ENCODE peak calls at places on chromosomes 13 and 19, in four cellular contexts. U is SK-N-SH, Z is upper lobe of left lung, F is transverse colon. E is an unnamed sample.
A peak's percentile ranks its signal among the peaks of the same experiment; 100 is the strongest.

GRCh38 chr19:35360880-35361420 is 2.7 kb downstream of the FFAR3 start:
- DNase-seq in U (no peak), F (no peak), Z (no peak), E (no peak)

GRCh38 chr19:29552454-29553280 is 26.9 kb downstream of the VSTM2B start:
- DNase-seq in U (no peak), Z (no peak), F (no peak), E (no peak)

GRCh38 chr19:35907377-35907745 is 734 bp downstream of the TYROBP start:
- DNase-seq in Z (peak; percentile 70), U (peak; percentile 16), F (no peak), E (no peak)

GRCh38 chr13:73138967-73139491 is 80.2 kb downstream of the KLF5 start:
- DNase-seq in Z (no peak), F (peak; percentile 23), U (no peak), E (no peak)

GRCh38 chr19:48498576-48498879 is 13.1 kb downstream of the LMTK3 start:
- DNase-seq in F (no peak), U (peak; percentile 52), Z (peak; percentile 71), E (no peak)

GRCh38 chr13:113973218-113974164 is at the start of gene C13orf46:
- DNase-seq in F (no peak), U (no peak), Z (peak; percentile 74), E (peak; percentile 35)

GRCh38 chr19:18428173-18428836 is 9.1 kb downstream of the SSBP4 start:
- DNase-seq in U (no peak), F (no peak), Z (no peak), E (peak; percentile 42)

GRCh38 chr13:34156841-34157365 is 339.0 kb downstream of the RFC3 start:
- DNase-seq in U (no peak), F (peak; percentile 80), Z (no peak), E (peak; percentile 52)

GRCh38 chr13:59112375-59112774 is 1051.4 kb downstream of the DIAPH3 start:
- DNase-seq in U (peak; percentile 5), Z (no peak), F (peak; percentile 11), E (no peak)

GRCh38 chr13:84136582-84136981 is 254.3 kb upstream of the SLITRK1 start:
- DNase-seq in Z (no peak), F (no peak), U (no peak), E (no peak)

GRCh38 chr13:21673592-21674270 is 2.9 kb downstream of the FGF9 start:
- DNase-seq in F (peak; percentile 60), U (peak; percentile 83), Z (peak; percentile 92), E (no peak)

GRCh38 chr13:39347926-39348901 is 254.8 kb downstream of the LHFPL6 start:
- DNase-seq in Z (no peak), F (no peak), U (no peak), E (no peak)

GRCh38 chr13:99176309-99177276 is 24.1 kb upstream of the UBAC2 start:
- DNase-seq in U (peak; percentile 85), F (peak; percentile 81), Z (no peak), E (peak; percentile 49)

GRCh38 chr13:21620858-21621257 is 16.9 kb upstream of the MICU2 start:
- DNase-seq in F (no peak), Z (no peak), U (no peak), E (no peak)

GRCh38 chr19:11447347-11448262 is 12.2 kb downstream of the PRKCSH start:
- DNase-seq in U (peak; percentile 27), Z (no peak), F (no peak), E (no peak)
- H3K36me3 ChIP-seq in U (peaks cover 38% of the 10 kb centered on the region), Z (peaks cover 83% of the 10 kb centered on the region), F (peaks cover 33% of the 10 kb centered on the region), E (no peaks in the 10 kb centered on the region)

GRCh38 chr19:1267441-1268391 is 1.4 kb upstream of the CIRBP start:
- DNase-seq in F (no peak), U (no peak), Z (peak; percentile 85), E (peak; percentile 67)

GRCh38 chr19:1270168-1270853 is 1.2 kb downstream of the CIRBP start:
- DNase-seq in Z (peak; percentile 61), U (no peak), F (no peak), E (no peak)

GRCh38 chr19:1268392-1269064 is 604 bp upstream of the CIRBP start:
- DNase-seq in Z (peak; percentile 87), U (no peak), F (no peak), E (no peak)

GRCh38 chr19:1269478-1270167 is 491 bp downstream of the CIRBP start:
- DNase-seq in F (peak; percentile 89), U (peak; percentile 92), Z (peak; percentile 97), E (peak; percentile 94)

DNA sequence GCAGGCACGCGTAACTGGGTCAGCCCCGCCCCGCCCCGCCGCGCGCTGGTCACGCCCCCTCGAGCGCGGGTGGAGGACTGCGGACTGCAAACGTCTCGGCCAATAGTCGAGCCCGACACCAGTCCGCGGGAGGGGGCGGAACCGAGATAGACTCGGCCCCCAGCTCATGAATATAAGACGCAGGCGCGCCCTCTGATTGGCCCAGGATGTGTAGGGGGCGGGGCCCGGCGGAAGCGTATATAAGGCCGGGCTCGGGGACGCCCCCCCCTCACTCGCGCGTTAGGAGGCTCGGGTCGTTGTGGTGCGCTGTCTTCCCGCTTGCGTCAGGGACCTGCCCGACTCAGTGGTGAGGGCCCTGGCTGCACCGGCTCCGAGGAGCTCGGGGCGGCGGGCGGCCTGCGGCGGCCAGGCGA is at the start of gene CIRBP:
- DNase-seq in U (peak; percentile 97), Z (peak; percentile 100), F (peak; percentile 100), E (peak; percentile 100)
- TF ChIP-seq EP300 in U (no peak), Z (peak; percentile 63), F (no peak), E (no peak)

DNA sequence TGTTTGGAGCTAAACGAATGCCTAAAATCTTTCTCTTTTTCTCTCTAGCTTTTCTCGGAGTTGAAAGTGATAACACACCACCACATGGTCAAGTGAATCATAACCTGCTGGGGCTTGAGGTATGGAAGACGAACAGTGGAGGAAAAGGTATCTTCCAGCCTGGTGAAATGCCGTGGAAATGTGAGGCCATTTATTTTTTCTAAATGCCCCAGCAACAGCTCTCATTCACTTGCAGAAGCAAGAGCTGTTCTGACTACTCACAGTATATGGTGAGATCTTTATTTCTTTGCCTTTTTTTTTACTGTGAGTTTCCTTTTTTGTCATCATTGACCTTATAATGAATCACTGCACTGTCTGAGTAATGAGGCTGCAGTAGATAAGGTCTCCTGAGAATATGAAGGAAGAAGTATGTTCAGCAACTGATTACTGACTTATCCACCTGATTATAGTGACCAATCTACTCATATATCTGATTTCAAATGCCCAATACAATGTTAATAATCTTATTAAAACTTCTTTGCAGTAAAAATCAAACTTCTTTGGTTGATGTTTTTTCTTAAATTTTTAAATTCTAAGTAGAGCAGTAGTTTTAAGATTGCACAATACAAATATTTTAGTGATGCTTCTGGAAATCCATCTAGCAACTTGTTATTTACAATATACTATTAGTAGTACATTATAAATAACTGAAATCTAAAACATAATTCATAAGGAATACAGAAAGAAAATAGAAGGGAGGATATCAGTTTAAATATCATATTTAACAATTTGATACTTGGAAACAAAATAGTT is 569.9 kb downstream of the PCDH9 start:
- DNase-seq in F (no peak), Z (no peak), U (no peak), E (no peak)
- H3K4me1 ChIP-seq in F (no peaks in the 10 kb centered on the region), Z (no peaks in the 10 kb centered on the region), U (peaks cover 33% of the 10 kb centered on the region), E (no peaks in the 10 kb centered on the region)

DNA sequence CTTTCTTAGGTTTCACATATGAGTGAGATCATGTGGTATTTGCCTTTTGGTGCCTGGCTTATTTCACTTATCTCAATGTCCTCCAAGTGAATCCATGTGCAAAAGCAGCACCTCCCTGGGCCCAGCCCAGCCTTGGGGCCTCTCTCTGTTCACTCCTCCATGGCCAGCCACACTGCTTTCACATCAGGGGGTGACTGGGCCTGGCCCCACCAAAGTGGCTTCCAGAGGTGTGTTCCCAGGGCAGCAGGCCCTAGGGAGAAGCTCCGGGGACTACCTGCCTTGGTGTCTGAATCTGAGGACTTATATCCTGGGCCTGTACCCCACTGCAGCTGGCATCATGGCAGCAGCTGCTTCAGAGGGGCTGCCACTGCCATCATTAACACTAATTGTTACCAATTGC is 829.9 kb upstream of the SLITRK5 start:
- DNase-seq in U (no peak), Z (no peak), F (no peak), E (no peak)
- H3K36me3 ChIP-seq in U (no peaks in the 10 kb centered on the region), Z (no peaks in the 10 kb centered on the region), F (no peaks in the 10 kb centered on the region), E (no peaks in the 10 kb centered on the region)

GRCh38 chr13:35784286-35784951 is 307.9 kb upstream of the MAB21L1 start:
- DNase-seq in U (no peak), Z (no peak), F (no peak), E (no peak)

GRCh38 chr13:35791191-35791902 is 314.9 kb upstream of the MAB21L1 start:
- DNase-seq in F (no peak), Z (no peak), U (no peak), E (no peak)

GRCh38 chr13:35785563-35786327 is 309.3 kb upstream of the MAB21L1 start:
- DNase-seq in Z (no peak), F (no peak), U (peak; percentile 46), E (no peak)

GRCh38 chr13:35789335-35790166 is 313.1 kb upstream of the MAB21L1 start:
- DNase-seq in Z (no peak), F (no peak), U (no peak), E (no peak)

GRCh38 chr13:35787937-35788336 is 311.4 kb upstream of the MAB21L1 start:
- DNase-seq in U (peak; percentile 36), Z (no peak), F (no peak), E (no peak)
- TF ChIP-seq EP300 in U (no peak), Z (no peak), F (no peak), E (no peak)

GRCh38 chr13:112723771-112724170 is 33.9 kb downstream of the ATP11A start:
- DNase-seq in Z (no peak), F (no peak), U (no peak), E (peak; percentile 29)
- H3K4me1 ChIP-seq in Z (peaks cover 61% of the 10 kb centered on the region), F (no peaks in the 10 kb centered on the region), U (no peaks in the 10 kb centered on the region), E (peaks cover 9% of the 10 kb centered on the region)

GRCh38 chr19:16404396-16404795 is 67.4 kb downstream of the EPS15L1 start:
- DNase-seq in F (no peak), Z (peak; percentile 75), U (no peak), E (no peak)
- H3K36me3 ChIP-seq in F (peaks cover 58% of the 10 kb centered on the region), Z (peaks cover 65% of the 10 kb centered on the region), U (peaks cover 57% of the 10 kb centered on the region), E (no peaks in the 10 kb centered on the region)

DNA sequence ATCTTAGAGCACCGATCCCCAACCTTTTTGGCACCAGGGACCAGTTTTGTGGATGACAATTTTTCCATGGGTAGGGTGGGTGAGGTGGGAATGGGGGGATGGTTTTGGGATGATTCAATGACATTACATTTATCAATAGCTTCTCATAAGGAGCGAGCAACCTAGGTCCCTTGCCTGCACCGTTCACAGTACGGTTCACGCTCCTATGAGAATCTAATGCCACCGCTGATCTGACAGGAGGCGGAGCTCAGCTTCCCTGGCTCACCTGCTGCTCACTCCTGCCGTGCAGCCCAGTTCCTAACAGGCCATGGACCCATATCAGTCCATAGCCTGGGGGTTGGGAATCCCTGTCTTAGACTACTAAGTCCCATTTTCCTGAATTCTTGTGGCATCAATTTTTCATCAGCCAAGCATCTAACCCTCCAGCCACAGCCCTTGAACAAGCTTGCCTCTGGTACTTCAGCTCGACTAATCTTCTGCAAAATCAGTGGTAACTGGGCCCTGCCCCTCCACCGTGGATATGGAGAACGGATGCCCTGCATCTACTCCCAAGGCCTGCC is 37.0 kb upstream of the MAP3K10 start:
- DNase-seq in Z (no peak), F (no peak), U (no peak), E (no peak)
- TF ChIP-seq EP300 in Z (no peak), F (no peak), U (no peak), E (no peak)

DNA sequence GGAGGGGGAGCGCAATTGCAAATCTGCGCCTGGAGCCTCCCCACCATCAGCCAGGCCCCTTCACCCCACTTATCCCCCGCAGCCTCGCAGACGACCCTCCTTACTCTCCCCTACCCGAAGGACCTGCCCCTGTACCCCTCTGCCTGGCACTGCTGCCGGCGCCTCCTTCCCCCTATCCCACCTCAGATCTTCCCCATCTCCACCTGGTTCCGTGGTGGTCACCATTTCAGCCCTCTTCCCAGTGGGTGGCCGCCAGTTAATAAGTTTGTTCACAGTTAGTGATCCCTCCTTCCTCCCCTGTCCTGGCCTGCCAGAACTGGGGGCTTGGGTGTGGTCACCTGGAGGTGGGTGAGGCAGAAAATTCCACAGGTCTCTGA is 397 bp downstream of the SLC44A2 start:
- DNase-seq in F (no peak), U (no peak), Z (no peak), E (no peak)
- H3K4me1 ChIP-seq in F (peaks cover 11% of the 10 kb centered on the region), U (no peaks in the 10 kb centered on the region), Z (peaks cover 24% of the 10 kb centered on the region), E (peaks cover 2% of the 10 kb centered on the region)